ENCODE peak calls at places on chromosomes 11 and 22, in four cellular contexts. One of them, this sample, is unnamed.
A peak's percentile ranks its signal among the peaks of the same experiment; 100 is the strongest.

GRCh38 chr11:12182650-12183511 is 72.5 kb downstream of the MICAL2 start:
- DNase-seq in colonic mucosa: no peak
- DNase-seq in A549: peak; percentile 64
- DNase-seq in A673: no peak
- DNase-seq in this sample: no peak

GRCh38 chr11:62295504-62295903 is 3.4 kb downstream of the SCGB1D4 start:
- DNase-seq in A673: peak; percentile 33
- DNase-seq in colonic mucosa: no peak
- DNase-seq in A549: no peak
- DNase-seq in this sample: no peak

GRCh38 chr11:112227471-112227870 is 1.2 kb downstream of the PTS start:
- DNase-seq in A549: no peak
- DNase-seq in A673: no peak
- DNase-seq in colonic mucosa: no peak
- DNase-seq in this sample: no peak

GRCh38 chr22:21702094-21702493 is 33.5 kb downstream of the YPEL1 start:
- DNase-seq in colonic mucosa: no peak
- DNase-seq in A549: no peak
- DNase-seq in A673: no peak
- DNase-seq in this sample: no peak

GRCh38 chr11:115267228-115267627 is 237.0 kb downstream of the CADM1 start:
- DNase-seq in A549: no peak
- DNase-seq in colonic mucosa: no peak
- DNase-seq in A673: no peak
- DNase-seq in this sample: no peak

GRCh38 chr11:20095189-20095588 is 65.1 kb downstream of the DBX1 start:
- DNase-seq in colonic mucosa: no peak
- DNase-seq in A673: no peak
- DNase-seq in A549: no peak
- DNase-seq in this sample: no peak

GRCh38 chr11:119693253-119693815 is 35.7 kb downstream of the NECTIN1 start:
- DNase-seq in A673: no peak
- DNase-seq in colonic mucosa: no peak
- DNase-seq in A549: no peak
- DNase-seq in this sample: no peak

GRCh38 chr22:38712496-38713207 is 6.9 kb downstream of the GTPBP1 start:
- DNase-seq in A673: no peak
- DNase-seq in colonic mucosa: no peak
- DNase-seq in A549: no peak
- DNase-seq in this sample: no peak

GRCh38 chr11:45155058-45155551 is 8.7 kb downstream of the PRDM11 start:
- DNase-seq in A673: no peak
- DNase-seq in A549: no peak
- DNase-seq in colonic mucosa: peak; percentile 7
- DNase-seq in this sample: no peak

GRCh38 chr11:105033781-105034180 is 1.2 kb downstream of the CASP1 start:
- DNase-seq in A549: no peak
- DNase-seq in colonic mucosa: no peak
- DNase-seq in A673: peak; percentile 70
- DNase-seq in this sample: peak; percentile 42
- H3K4me3 ChIP-seq in A549: no peak overlapping the region
- H3K4me3 ChIP-seq in colonic mucosa: peak overlapping the region; percentile 35
- H3K4me3 ChIP-seq in A673: no peak overlapping the region
- H3K4me3 ChIP-seq in this sample: peak overlapping the region; percentile 60

GRCh38 chr22:32837803-32838202 is 36.3 kb downstream of the TIMP3 start:
- DNase-seq in colonic mucosa: no peak
- DNase-seq in A549: no peak
- DNase-seq in A673: no peak
- DNase-seq in this sample: no peak
- H3K4me1 ChIP-seq in colonic mucosa: no peaks in the 10 kb centered on the region
- H3K4me1 ChIP-seq in A549: no peaks in the 10 kb centered on the region
- H3K4me1 ChIP-seq in A673: no peaks in the 10 kb centered on the region
- H3K4me1 ChIP-seq in this sample: no peaks in the 10 kb centered on the region

DNA sequence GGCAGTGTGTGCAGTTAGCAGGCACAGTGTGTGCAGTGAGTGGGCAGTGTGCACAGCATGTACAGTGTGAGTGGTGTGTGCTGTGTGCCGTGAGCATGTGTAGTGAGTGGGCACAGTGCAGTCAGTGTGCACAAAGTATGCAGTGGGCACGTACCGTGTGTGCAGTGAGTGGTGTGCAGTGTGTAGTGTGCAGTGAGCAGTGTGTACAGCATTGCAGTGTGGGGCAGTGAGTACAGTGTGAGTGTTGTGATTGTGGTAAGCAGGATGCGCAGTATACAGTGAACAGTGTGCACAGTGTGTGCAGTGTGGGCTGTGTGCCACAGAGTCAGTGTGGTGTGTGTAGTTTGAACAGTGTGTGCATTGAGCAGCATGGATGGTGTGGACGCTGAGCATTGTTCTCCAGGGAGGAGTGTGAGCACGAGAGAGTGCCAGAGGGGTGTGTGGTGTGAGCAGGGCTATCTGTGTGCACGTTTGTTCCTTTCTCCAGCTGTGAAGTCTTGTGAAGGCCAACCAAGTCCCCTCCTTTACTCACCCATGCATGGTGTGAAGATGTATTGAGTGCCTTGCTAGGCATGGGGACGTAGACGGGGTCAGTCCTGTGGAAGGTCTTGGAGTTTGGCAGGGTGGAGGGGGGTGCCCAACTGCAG is 3.1 kb downstream of the SHANK3 start:
- DNase-seq in colonic mucosa: no peak
- DNase-seq in A549: no peak
- DNase-seq in A673: no peak
- DNase-seq in this sample: no peak
- H3K4me3 ChIP-seq in colonic mucosa: no peak overlapping the region
- H3K4me3 ChIP-seq in A549: peak overlapping the region; percentile 58
- H3K4me3 ChIP-seq in A673: peak overlapping the region; percentile 45
- H3K4me3 ChIP-seq in this sample: no peak overlapping the region

GRCh38 chr11:57775474-57775873 is 13.9 kb downstream of the CTNND1 start:
- DNase-seq in A673: no peak
- DNase-seq in A549: no peak
- DNase-seq in colonic mucosa: no peak
- DNase-seq in this sample: no peak
- H3K4me1 ChIP-seq in A673: peaks cover 57% of the 10 kb centered on the region
- H3K4me1 ChIP-seq in A549: peaks cover 83% of the 10 kb centered on the region
- H3K4me1 ChIP-seq in colonic mucosa: peaks cover 24% of the 10 kb centered on the region
- H3K4me1 ChIP-seq in this sample: peaks cover 21% of the 10 kb centered on the region

GRCh38 chr22:40218152-40218551 is 40.4 kb downstream of the TNRC6B start:
- DNase-seq in A673: no peak
- DNase-seq in A549: no peak
- DNase-seq in colonic mucosa: peak; percentile 3
- DNase-seq in this sample: no peak
- H3K4me3 ChIP-seq in A673: no peak overlapping the region
- H3K4me3 ChIP-seq in A549: no peak overlapping the region
- H3K4me3 ChIP-seq in colonic mucosa: no peak overlapping the region
- H3K4me3 ChIP-seq in this sample: no peak overlapping the region

GRCh38 chr22:36415415-36416168 is 27.8 kb upstream of the MYH9 start:
- DNase-seq in A549: no peak
- DNase-seq in A673: no peak
- DNase-seq in colonic mucosa: no peak
- DNase-seq in this sample: no peak
- H3K4me1 ChIP-seq in A549: peaks cover 15% of the 10 kb centered on the region
- H3K4me1 ChIP-seq in A673: no peaks in the 10 kb centered on the region
- H3K4me1 ChIP-seq in colonic mucosa: peaks cover 11% of the 10 kb centered on the region
- H3K4me1 ChIP-seq in this sample: no peaks in the 10 kb centered on the region

GRCh38 chr11:823441-824291 is 4.1 kb upstream of the CRACR2B start:
- DNase-seq in A549: no peak
- DNase-seq in colonic mucosa: no peak
- DNase-seq in A673: no peak
- DNase-seq in this sample: no peak

GRCh38 chr11:819943-820649 is 1.4 kb downstream of the PNPLA2 start:
- DNase-seq in A549: peak; percentile 77
- DNase-seq in A673: peak; percentile 76
- DNase-seq in colonic mucosa: peak; percentile 96
- DNase-seq in this sample: peak; percentile 97

GRCh38 chr11:820655-821512 is 2.2 kb downstream of the PNPLA2 start:
- DNase-seq in A549: peak; percentile 85
- DNase-seq in colonic mucosa: peak; percentile 80
- DNase-seq in A673: no peak
- DNase-seq in this sample: peak; percentile 94

GRCh38 chr11:819129-819931 is 616 bp downstream of the PNPLA2 start:
- DNase-seq in colonic mucosa: peak; percentile 94
- DNase-seq in A549: no peak
- DNase-seq in A673: peak; percentile 93
- DNase-seq in this sample: peak; percentile 93

DNA sequence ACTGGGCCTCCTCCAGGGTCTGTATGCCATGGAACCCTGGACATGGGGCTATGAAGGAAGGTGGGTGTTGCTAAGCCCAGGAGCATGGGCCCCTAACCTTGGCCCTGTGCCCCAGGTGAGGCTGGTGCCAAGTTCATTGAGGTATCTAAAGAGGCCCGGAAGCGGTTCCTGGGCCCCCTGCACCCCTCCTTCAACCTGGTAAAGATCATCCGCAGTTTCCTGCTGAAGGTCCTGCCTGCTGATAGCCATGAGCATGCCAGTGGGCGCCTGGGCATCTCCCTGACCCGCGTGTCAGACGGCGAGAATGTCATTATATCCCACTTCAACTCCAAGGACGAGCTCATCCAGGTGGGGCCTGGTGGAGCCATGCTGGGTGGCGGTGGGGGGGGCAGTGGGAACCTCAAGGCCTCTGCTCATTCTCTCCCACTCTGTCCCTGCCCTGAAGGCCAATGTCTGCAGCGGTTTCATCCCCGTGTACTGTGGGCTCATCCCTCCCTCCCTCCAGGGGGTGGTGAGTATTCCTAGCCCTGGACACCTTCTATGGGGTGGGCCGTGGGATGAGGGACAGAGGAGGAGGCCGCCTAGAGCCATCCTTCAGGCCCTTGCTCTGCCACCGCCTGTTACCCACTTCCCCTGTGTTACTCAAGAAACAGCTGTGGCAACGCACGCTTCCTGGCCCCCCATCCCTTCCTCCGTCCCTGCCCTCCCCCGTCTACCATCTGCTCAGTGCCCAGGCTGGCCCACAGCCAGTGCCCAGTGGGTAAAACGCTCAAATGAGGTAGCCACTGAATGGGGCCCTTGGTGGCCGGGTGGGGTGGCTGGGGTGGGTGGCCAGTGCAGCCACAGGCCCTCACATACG is 3.0 kb downstream of the PNPLA2 start:
- DNase-seq in A673: no peak
- DNase-seq in A549: no peak
- DNase-seq in colonic mucosa: no peak
- DNase-seq in this sample: no peak
- H3K4me3 ChIP-seq in A673: no peak overlapping the region
- H3K4me3 ChIP-seq in A549: no peak overlapping the region
- H3K4me3 ChIP-seq in colonic mucosa: peak overlapping the region; percentile 70
- H3K4me3 ChIP-seq in this sample: no peak overlapping the region

DNA sequence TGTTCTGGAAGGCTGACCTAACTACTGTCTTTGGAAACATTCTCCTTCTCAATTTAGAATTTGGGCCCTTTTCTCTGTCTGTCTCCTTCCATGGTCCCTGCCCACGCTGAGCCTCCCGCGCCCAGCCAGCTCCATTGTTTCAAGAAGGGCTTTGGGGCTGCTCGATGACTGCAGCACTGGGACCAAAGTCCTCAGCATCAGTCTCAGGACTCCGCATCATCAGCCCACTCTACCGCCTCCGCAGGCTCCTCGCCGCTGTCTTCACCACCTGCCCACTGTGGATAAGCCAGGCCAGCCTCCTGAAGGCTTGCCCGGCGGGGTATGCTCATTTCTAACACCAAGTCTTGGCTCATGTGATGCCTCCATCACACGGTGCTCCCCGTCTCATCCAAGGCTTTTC is 81.3 kb downstream of the ZBTB16 start:
- DNase-seq in A673: no peak
- DNase-seq in A549: no peak
- DNase-seq in colonic mucosa: no peak
- DNase-seq in this sample: no peak
- H3K4me1 ChIP-seq in A673: peaks cover 97% of the 10 kb centered on the region
- H3K4me1 ChIP-seq in A549: no peaks in the 10 kb centered on the region
- H3K4me1 ChIP-seq in colonic mucosa: peaks cover 3% of the 10 kb centered on the region
- H3K4me1 ChIP-seq in this sample: peaks cover 2% of the 10 kb centered on the region

GRCh38 chr11:70727899-70728620 is 329.7 kb downstream of the CTTN start:
- DNase-seq in colonic mucosa: no peak
- DNase-seq in A673: no peak
- DNase-seq in A549: no peak
- DNase-seq in this sample: no peak

GRCh38 chr11:70727021-70727420 is 328.7 kb downstream of the CTTN start:
- DNase-seq in A549: no peak
- DNase-seq in colonic mucosa: no peak
- DNase-seq in A673: no peak
- DNase-seq in this sample: no peak

GRCh38 chr11:70729949-70730348 is 331.6 kb downstream of the CTTN start:
- DNase-seq in colonic mucosa: no peak
- DNase-seq in A673: no peak
- DNase-seq in A549: no peak
- DNase-seq in this sample: peak; percentile 37

GRCh38 chr11:70725272-70725671 is 326.9 kb downstream of the CTTN start:
- DNase-seq in A549: no peak
- DNase-seq in A673: no peak
- DNase-seq in colonic mucosa: no peak
- DNase-seq in this sample: no peak

GRCh38 chr11:70725786-70726185 is 327.5 kb downstream of the CTTN start:
- DNase-seq in colonic mucosa: no peak
- DNase-seq in A673: no peak
- DNase-seq in A549: no peak
- DNase-seq in this sample: no peak
- H3K4me3 ChIP-seq in colonic mucosa: no peak overlapping the region
- H3K4me3 ChIP-seq in A673: no peak overlapping the region
- H3K4me3 ChIP-seq in A549: no peak overlapping the region
- H3K4me3 ChIP-seq in this sample: no peak overlapping the region

GRCh38 chr22:47194476-47195155 is 432.2 kb downstream of the TBC1D22A start:
- DNase-seq in A673: no peak
- DNase-seq in colonic mucosa: peak; percentile 5
- DNase-seq in A549: no peak
- DNase-seq in this sample: no peak

GRCh38 chr22:47192651-47193437 is 430.4 kb downstream of the TBC1D22A start:
- DNase-seq in colonic mucosa: peak; percentile 89
- DNase-seq in A673: peak; percentile 21
- DNase-seq in A549: peak; percentile 42
- DNase-seq in this sample: peak; percentile 82

GRCh38 chr22:47192106-47192650 is 429.7 kb downstream of the TBC1D22A start:
- DNase-seq in colonic mucosa: peak; percentile 26
- DNase-seq in A673: no peak
- DNase-seq in A549: no peak
- DNase-seq in this sample: peak; percentile 48

GRCh38 chr22:47195156-47195675 is 432.8 kb downstream of the TBC1D22A start:
- DNase-seq in A673: no peak
- DNase-seq in A549: no peak
- DNase-seq in colonic mucosa: peak; percentile 15
- DNase-seq in this sample: no peak

DNA sequence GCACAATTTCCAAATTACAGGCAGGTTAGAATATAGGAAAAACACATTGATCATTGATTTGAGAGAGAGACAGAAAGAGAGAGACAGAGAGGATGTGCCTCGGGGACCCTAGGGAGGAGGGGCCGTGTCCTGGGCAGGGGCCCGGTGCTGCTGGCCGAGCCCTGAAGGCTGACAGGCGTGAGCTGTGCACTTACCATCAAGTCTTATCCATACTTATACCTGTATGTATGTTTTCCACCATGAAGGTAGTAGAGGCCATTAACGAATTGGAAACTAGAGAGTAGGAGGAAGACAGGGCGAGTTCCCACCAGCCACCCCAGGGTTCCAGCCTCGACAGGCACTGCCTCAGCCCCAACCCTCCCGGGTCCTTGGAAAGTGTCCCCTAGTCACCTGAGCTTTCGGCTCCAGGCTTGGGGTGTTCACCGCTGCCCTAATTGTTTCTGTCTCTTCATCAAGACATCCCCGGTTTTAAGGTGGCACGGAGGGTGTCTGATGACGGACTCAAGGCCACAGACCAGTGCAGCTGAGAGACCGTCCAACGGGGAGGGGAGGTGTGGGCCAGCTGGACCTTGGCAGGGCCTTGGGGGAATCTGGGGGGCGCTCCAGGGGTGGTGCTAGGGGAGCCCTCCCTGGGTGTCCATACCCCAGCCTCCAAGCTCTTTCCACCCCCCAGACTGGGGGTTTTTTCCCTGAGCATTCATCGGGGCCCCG is 431.3 kb downstream of the TBC1D22A start:
- DNase-seq in A549: no peak
- DNase-seq in A673: no peak
- DNase-seq in colonic mucosa: peak; percentile 16
- DNase-seq in this sample: no peak
- H3K4me1 ChIP-seq in A549: no peaks in the 10 kb centered on the region
- H3K4me1 ChIP-seq in A673: no peaks in the 10 kb centered on the region
- H3K4me1 ChIP-seq in colonic mucosa: no peaks in the 10 kb centered on the region
- H3K4me1 ChIP-seq in this sample: no peaks in the 10 kb centered on the region

This sample was measured in small intestine.